ENCODE peak calls at places on chromosome 21, in seven cellular contexts. U is astrocyte of the spinal cord, G is fibroblast of mammary gland, K is HepG2, T is fibroblast of villous mesenchyme, M is thoracic aorta, S is tibial artery. V is an unnamed sample.

GRCh38 chr21:45331521-45332257 is 44.0 kb upstream of the POFUT2 start:
- DNase-seq in U (no peak), G (no peak), T (no peak), S (peak; percentile 65), M (no peak), K (no peak), V (no peak)

GRCh38 chr21:44444286-44444931 is 10.9 kb upstream of the LRRC3 start:
- DNase-seq in S (peak; percentile 38), U (no peak), K (peak; percentile 66), G (no peak), T (no peak), M (no peak), V (peak; percentile 34)

GRCh38 chr21:27464643-27465042 is 497.8 kb upstream of the ADAMTS5 start:
- DNase-seq in K (no peak), S (no peak), M (no peak), T (peak; percentile 38), G (no peak), U (peak; percentile 17), V (no peak)

GRCh38 chr21:27769763-27770162 is 802.9 kb upstream of the ADAMTS5 start:
- DNase-seq in K (no peak), M (no peak), U (no peak), S (no peak), T (peak; percentile 24), G (no peak), V (peak; percentile 13)

GRCh38 chr21:26061437-26061836 is 109.1 kb downstream of the APP start:
- DNase-seq in M (no peak), T (peak; percentile 97), U (no peak), K (no peak), G (peak; percentile 70), S (no peak), V (no peak)

GRCh38 chr21:23452384-23453083 is 2154.7 kb downstream of the MRPL39 start:
- DNase-seq in K (no peak), S (no peak), G (no peak), T (no peak), M (no peak), U (no peak), V (peak; percentile 12)

GRCh38 chr21:25670726-25671125 is 31.7 kb downstream of the JAM2 start:
- DNase-seq in S (no peak), U (peak; percentile 5), M (no peak), K (no peak), T (peak; percentile 17), G (peak; percentile 87), V (no peak)

GRCh38 chr21:38869946-38870345 is 64.2 kb downstream of the ETS2 start:
- DNase-seq in M (no peak), T (peak; percentile 31), U (peak; percentile 59), S (no peak), G (peak; percentile 36), K (peak; percentile 39), V (no peak)

GRCh38 chr21:27713159-27714109 is 746.5 kb upstream of the ADAMTS5 start:
- DNase-seq in S (no peak), M (no peak), U (no peak), T (no peak), K (no peak), G (no peak), V (no peak)

GRCh38 chr21:36059823-36060158 is 535 bp downstream of the SETD4 start:
- DNase-seq in S (no peak), U (no peak), K (no peak), G (no peak), M (peak; percentile 17), T (no peak), V (peak; percentile 71)

GRCh38 chr21:28298251-28298672 is 694.4 kb downstream of the LTN1 start:
- DNase-seq in T (no peak), S (no peak), M (no peak), K (no peak), U (peak; percentile 22), G (peak; percentile 65), V (no peak)

GRCh38 chr21:44423941-44424607 is 31.2 kb upstream of the LRRC3 start:
- DNase-seq in M (no peak), K (no peak), T (no peak), G (no peak), S (peak; percentile 48), U (no peak), V (no peak)

GRCh38 chr21:24265987-24266386 is 1341.3 kb downstream of the MRPL39 start:
- DNase-seq in G (no peak), M (no peak), U (no peak), T (no peak), S (no peak), K (no peak), V (no peak)

GRCh38 chr21:45371092-45371491 is 33.9 kb upstream of the COL18A1 start:
- DNase-seq in G (no peak), T (no peak), K (no peak), S (no peak), M (no peak), U (no peak), V (no peak)

GRCh38 chr21:35244514-35244913 is 195.4 kb upstream of the RUNX1 start:
- DNase-seq in K (no peak), M (no peak), U (no peak), T (peak; percentile 85), G (peak; percentile 75), S (no peak), V (peak; percentile 45)

GRCh38 chr21:35368326-35368725 is 319.2 kb upstream of the RUNX1 start:
- DNase-seq in K (no peak), M (no peak), T (no peak), S (no peak), U (no peak), G (no peak), V (no peak)

GRCh38 chr21:32278068-32278467 is 781 bp downstream of the MIS18A start:
- DNase-seq in S (no peak), U (no peak), M (no peak), K (no peak), T (peak; percentile 12), G (peak; percentile 21), V (peak; percentile 62)

GRCh38 chr21:32276671-32277070 is 2.2 kb downstream of the MIS18A start:
- DNase-seq in U (no peak), M (no peak), G (no peak), T (no peak), S (no peak), K (peak; percentile 51), V (no peak)

GRCh38 chr21:32279377-32279680 is 480 bp upstream of the MIS18A start:
- DNase-seq in S (no peak), G (no peak), K (no peak), M (no peak), U (no peak), T (no peak), V (no peak)

GRCh38 chr21:32281531-32281930 is 2.7 kb upstream of the MIS18A start:
- DNase-seq in T (no peak), U (no peak), K (no peak), M (no peak), S (no peak), G (peak; percentile 24), V (no peak)

DNA sequence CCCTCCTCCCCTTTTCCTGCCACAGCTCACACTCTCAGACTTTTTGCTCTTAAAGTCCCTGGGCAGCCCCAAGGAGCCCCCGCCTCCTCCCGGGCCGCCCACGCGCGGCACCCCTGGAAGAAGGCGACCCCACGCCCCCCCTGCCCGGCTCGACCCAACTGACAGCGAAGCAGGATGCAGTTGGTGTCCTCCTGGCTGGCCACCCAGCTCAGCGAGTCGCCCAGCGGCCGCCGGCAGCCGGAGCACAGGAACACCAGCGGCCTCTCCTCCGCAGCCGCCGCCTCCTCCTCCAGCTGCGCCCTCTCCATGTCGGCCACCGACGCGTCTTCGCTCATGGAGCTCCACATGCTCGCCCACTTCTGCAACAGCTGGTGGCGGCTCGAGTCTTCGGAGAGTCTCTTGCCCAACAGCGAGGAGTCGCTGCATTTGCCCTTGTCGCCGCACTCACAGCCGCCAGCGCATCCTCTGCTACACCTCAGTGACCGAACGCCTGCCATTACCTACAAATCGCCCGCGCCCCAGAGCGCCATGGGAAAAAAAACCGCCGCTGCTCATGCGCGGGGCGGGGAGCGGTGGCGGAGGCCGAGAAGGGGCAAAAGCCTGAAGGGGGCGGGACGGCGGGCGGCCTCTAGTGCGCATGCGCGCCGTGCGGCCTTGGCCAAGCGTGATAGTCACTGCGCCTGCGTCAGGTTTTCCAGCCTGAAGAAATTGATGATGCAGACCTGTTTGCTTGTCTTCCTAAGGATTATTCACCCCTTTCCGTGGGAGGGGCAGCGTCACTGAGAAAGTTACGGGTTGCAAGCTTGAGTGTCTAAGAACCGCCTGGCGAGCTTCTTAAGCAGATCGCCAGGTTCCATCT is at the start of gene MIS18A:
- DNase-seq in U (peak; percentile 96), M (peak; percentile 84), S (peak; percentile 97), K (peak; percentile 89), G (peak; percentile 97), T (peak; percentile 94), V (peak; percentile 92)
- TF ChIP-seq CTCF in U (no peak), M (no peak), S (no peak), K (peak; percentile 42), G (no peak), T (no peak), V (no peak)

DNA sequence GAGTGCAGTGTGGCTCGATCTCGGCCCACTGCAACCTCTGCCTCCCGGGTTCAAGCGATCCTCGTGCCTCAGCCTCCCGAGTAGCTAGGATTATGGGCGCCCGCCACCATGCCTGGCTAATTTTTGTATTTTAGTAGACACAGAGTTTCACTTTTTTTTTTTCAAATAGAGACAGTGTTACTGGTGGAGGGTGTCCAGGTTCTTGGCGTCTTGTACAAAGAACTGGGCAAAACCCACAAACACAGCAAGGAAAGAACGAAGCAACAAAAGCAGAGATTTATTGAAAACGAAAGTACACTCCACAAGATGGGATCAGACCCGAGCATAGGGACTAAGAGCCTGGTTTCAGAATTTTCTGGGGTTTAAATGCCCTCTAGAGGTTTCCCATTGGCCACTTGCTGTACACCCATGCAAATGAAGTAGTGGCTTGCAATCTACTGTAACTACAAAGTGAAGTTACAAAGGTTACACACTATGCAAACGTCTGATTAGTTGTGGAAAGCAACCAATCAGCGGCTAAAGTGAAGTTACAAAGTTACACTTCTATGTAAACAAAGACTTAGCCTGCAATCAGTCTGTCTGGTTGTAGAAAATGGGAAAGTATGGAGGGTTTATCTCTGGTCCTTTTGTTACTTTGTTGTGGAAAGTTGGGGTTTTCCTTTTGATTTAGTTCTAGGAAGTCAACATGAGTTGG is 199.1 kb downstream of the DYRK1A start:
- DNase-seq in G (peak; percentile 47), T (peak; percentile 80), K (peak; percentile 90), M (no peak), U (peak; percentile 46), S (no peak), V (peak; percentile 22)
- TF ChIP-seq CTCF in G (no peak), T (no peak), K (peak; percentile 35), M (no peak), U (no peak), S (no peak), V (no peak)

GRCh38 chr21:42862774-42863503 is 16.4 kb downstream of the WDR4 start:
- DNase-seq in M (no peak), U (no peak), T (no peak), G (no peak), S (no peak), K (no peak), V (no peak)
- TF ChIP-seq CTCF in M (no peak), U (no peak), T (no peak), G (no peak), S (no peak), K (no peak), V (no peak)

GRCh38 chr21:46458315-46459023 is at the start of gene DIP2A:
- DNase-seq in M (peak; percentile 78), S (peak; percentile 97), K (peak; percentile 95), T (peak; percentile 97), G (peak; percentile 95), U (peak; percentile 98), V (peak; percentile 99)
- TF ChIP-seq CTCF in M (no peak), S (no peak), K (peak; percentile 57), T (no peak), G (no peak), U (no peak), V (no peak)

V was measured in NB4.